ENCODE peak calls at places on chromosome 9, in ten cellular contexts. A is cardiac muscle cell, G is body of pancreas, R is Panc1, M is astrocyte, V is RWPE2, N is WERI-Rb-1, H is iPS DF 6.9, U is pancreas, L is neuronal stem cell. W is an unnamed sample.

GRCh38 chr9:6109986-6110385 is 94.6 kb upstream of the RANBP6 start:
- DNase-seq in A (no peak), G (no peak), R (no peak), M (no peak), V (no peak), N (no peak), H (no peak), U (no peak), L (no peak), W (no peak)

GRCh38 chr9:111300140-111300735 is 29.8 kb downstream of the OR2K2 start:
- DNase-seq in A (no peak), G (no peak), R (no peak), M (no peak), V (no peak), N (no peak), H (no peak), U (no peak), L (no peak), W (no peak)

GRCh38 chr9:129309041-129309430 is 131.0 kb upstream of the IER5L start:
- DNase-seq in A (no peak), G (no peak), R (no peak), M (no peak), V (no peak), N (no peak), H (no peak), U (no peak), L (no peak), W (no peak)

GRCh38 chr9:97705354-97705950 is 8.3 kb upstream of the XPA start:
- DNase-seq in A (no peak), G (no peak), R (no peak), M (peak; percentile 74), V (no peak), N (no peak), H (no peak), U (no peak), L (no peak), W (peak; percentile 18)

GRCh38 chr9:70415041-70415440 is 584 bp upstream of the KLF9 start:
- DNase-seq in A (no peak), G (no peak), R (no peak), M (no peak), V (no peak), N (no peak), H (no peak), U (no peak), L (no peak), W (no peak)

GRCh38 chr9:5375091-5375490 is 35.4 kb upstream of the RLN1 start:
- DNase-seq in A (no peak), G (no peak), R (no peak), M (no peak), V (no peak), N (no peak), H (no peak), U (no peak), L (no peak), W (no peak)

GRCh38 chr9:4131946-4132345 is 167.9 kb downstream of the GLIS3 start:
- DNase-seq in A (no peak), G (no peak), R (no peak), M (no peak), V (no peak), N (no peak), H (no peak), U (no peak), L (no peak), W (no peak)

GRCh38 chr9:133731876-133732321 is 6.3 kb downstream of the SARDH start:
- DNase-seq in A (peak; percentile 61), G (peak; percentile 93), R (no peak), M (peak; percentile 10), V (peak; percentile 49), N (peak; percentile 77), H (no peak), U (peak; percentile 88), L (peak; percentile 43), W (peak; percentile 66)

GRCh38 chr9:91042541-91042940 is 240.9 kb downstream of the SYK start:
- DNase-seq in A (no peak), G (no peak), R (no peak), M (no peak), V (no peak), N (no peak), H (no peak), U (no peak), L (no peak), W (no peak)

GRCh38 chr9:126171641-126172040 is 155.0 kb upstream of the MVB12B start:
- DNase-seq in A (no peak), G (no peak), R (no peak), M (no peak), V (no peak), N (no peak), H (no peak), U (no peak), L (no peak), W (no peak)

GRCh38 chr9:91177081-91177480 is 184.6 kb downstream of the AUH start:
- DNase-seq in A (no peak), G (no peak), R (no peak), M (no peak), V (no peak), N (no peak), H (no peak), U (no peak), L (no peak), W (no peak)

GRCh38 chr9:7216004-7216821 is 458.4 kb downstream of the KDM4C start:
- DNase-seq in A (no peak), G (no peak), R (no peak), M (peak; percentile 10), V (no peak), N (no peak), H (no peak), U (no peak), L (no peak), W (no peak)

GRCh38 chr9:95511232-95511951 is 5.4 kb downstream of the PTCH1 start:
- DNase-seq in A (peak; percentile 84), G (peak; percentile 64), R (no peak), M (no peak), V (peak; percentile 66), N (peak; percentile 92), H (no peak), U (no peak), L (no peak), W (peak; percentile 67)

GRCh38 chr9:18785604-18786003 is 247.4 kb downstream of the SAXO1 start:
- DNase-seq in A (no peak), G (no peak), R (no peak), M (no peak), V (no peak), N (no peak), H (no peak), U (no peak), L (no peak), W (no peak)

GRCh38 chr9:16559418-16560188 is 310.9 kb downstream of the BNC2 start:
- DNase-seq in A (no peak), G (peak; percentile 14), R (no peak), M (no peak), V (no peak), N (no peak), H (no peak), U (no peak), L (no peak), W (no peak)

GRCh38 chr9:109118802-109119438 is 827 bp downstream of the TMEM245 start:
- DNase-seq in A (peak; percentile 31), G (no peak), R (no peak), M (peak; percentile 8), V (no peak), N (peak; percentile 40), H (no peak), U (no peak), L (peak; percentile 37), W (no peak)

GRCh38 chr9:72473474-72474241 is 47.8 kb upstream of the TMC1 start:
- DNase-seq in A (no peak), G (no peak), R (no peak), M (peak; percentile 70), V (no peak), N (no peak), H (no peak), U (no peak), L (no peak), W (no peak)

GRCh38 chr9:85569988-85570387 is 171.8 kb downstream of the AGTPBP1 start:
- DNase-seq in A (no peak), G (no peak), R (no peak), M (peak; percentile 66), V (no peak), N (no peak), H (no peak), U (no peak), L (no peak), W (no peak)

GRCh38 chr9:134057751-134058701 is 9.8 kb downstream of the BRD3 start:
- DNase-seq in A (no peak), G (no peak), R (no peak), M (no peak), V (peak; percentile 64), N (no peak), H (no peak), U (no peak), L (no peak), W (no peak)

GRCh38 chr9:114619205-114619758 is 8.2 kb downstream of the TMEM268 start:
- DNase-seq in A (no peak), G (no peak), R (no peak), M (no peak), V (no peak), N (no peak), H (no peak), U (no peak), L (no peak), W (no peak)

GRCh38 chr9:117703538-117703937 is 665 bp upstream of the TLR4 start:
- DNase-seq in A (no peak), G (no peak), R (no peak), M (no peak), V (no peak), N (no peak), H (no peak), U (no peak), L (no peak), W (no peak)
- H3K4me3 ChIP-seq in A (no peak overlapping the region), G (no peak overlapping the region), R (no peak overlapping the region), M (peak overlapping the region; percentile 74), V (peak overlapping the region; percentile 3), N (no peak overlapping the region), H (no peak overlapping the region), U (no peak overlapping the region), L (no peak overlapping the region), W (peak overlapping the region; percentile 29)

GRCh38 chr9:88414298-88414697 is 26.1 kb downstream of the SPIN1 start:
- DNase-seq in A (no peak), G (no peak), R (no peak), M (no peak), V (no peak), N (no peak), H (no peak), U (no peak), L (no peak), W (no peak)

GRCh38 chr9:88411471-88411870 is 23.2 kb downstream of the SPIN1 start:
- DNase-seq in A (no peak), G (no peak), R (no peak), M (no peak), V (no peak), N (no peak), H (no peak), U (no peak), L (no peak), W (no peak)
- H3K36me3 ChIP-seq in A (peaks cover 5% of the 10 kb centered on the region), G (no peaks in the 10 kb centered on the region), R (no peaks in the 10 kb centered on the region), M (peaks cover 2% of the 10 kb centered on the region), V (peaks cover 38% of the 10 kb centered on the region), N (peaks cover 20% of the 10 kb centered on the region), H (no peaks in the 10 kb centered on the region), U (no peaks in the 10 kb centered on the region), L (peaks cover 14% of the 10 kb centered on the region), W (peaks cover 27% of the 10 kb centered on the region)

GRCh38 chr9:130920233-130920632 is 18.8 kb downstream of the FIBCD1 start:
- DNase-seq in A (no peak), G (no peak), R (no peak), M (no peak), V (no peak), N (no peak), H (no peak), U (no peak), L (no peak), W (no peak)
- H3K27me3 ChIP-seq in A (no peaks in the 10 kb centered on the region), G (no peaks in the 10 kb centered on the region), R (no peaks in the 10 kb centered on the region), M (peaks cover 18% of the 10 kb centered on the region), V (no peaks in the 10 kb centered on the region), N (peaks cover 2% of the 10 kb centered on the region), H (no peaks in the 10 kb centered on the region), U (no peaks in the 10 kb centered on the region), L (peaks cover 93% of the 10 kb centered on the region), W (no peaks in the 10 kb centered on the region)

GRCh38 chr9:35791321-35791921 is at the start of gene NPR2:
- DNase-seq in A (peak; percentile 78), G (no peak), R (no peak), M (no peak), V (no peak), N (no peak), H (no peak), U (peak; percentile 32), L (no peak), W (peak; percentile 72)
- H3K4me3 ChIP-seq in A (peak within 1 kb of the TSS; percentile 20), G (no peak within 1 kb of the TSS), R (no peak within 1 kb of the TSS), M (peak within 1 kb of the TSS; percentile 60), V (no peak within 1 kb of the TSS), N (peak within 1 kb of the TSS; percentile 66), H (peak within 1 kb of the TSS; percentile 42), U (no peak within 1 kb of the TSS), L (peak within 1 kb of the TSS; percentile 76), W (peak within 1 kb of the TSS; percentile 53)

W was measured in MG63.